ENCODE peak calls at places on chromosome 1, in six cellular contexts. N, O, P, U, R and B are unnamed samples.
A peak's percentile ranks its signal among the peaks of the same experiment; 100 is the strongest.

GRCh38 chr1:12123172-12123571 is 43.6 kb upstream of the TNFRSF1B start:
- DNase-seq in N (no peak), O (no peak), P (no peak), U (no peak), R (no peak), B (no peak)

GRCh38 chr1:180230791-180231505 is 884 bp downstream of the LHX4 start:
- DNase-seq in N (no peak), O (peak; percentile 52), P (no peak), U (no peak), R (no peak), B (no peak)

GRCh38 chr1:64187646-64188045 is 15.8 kb upstream of the UBE2U start:
- DNase-seq in N (no peak), O (no peak), P (no peak), U (no peak), R (no peak), B (no peak)

GRCh38 chr1:109655624-109656519 is at the start of gene GSTM4:
- DNase-seq in N (peak; percentile 95), O (peak; percentile 89), P (peak; percentile 47), U (peak; percentile 59), R (peak; percentile 44), B (peak; percentile 88)

GRCh38 chr1:56821462-56821797 is 2.2 kb upstream of the FYB2 start:
- DNase-seq in N (no peak), O (peak; percentile 24), P (no peak), U (peak; percentile 58), R (no peak), B (no peak)

GRCh38 chr1:155640367-155640766 is 30.3 kb downstream of the MSTO1 start:
- DNase-seq in N (no peak), O (no peak), P (no peak), U (no peak), R (no peak), B (no peak)

GRCh38 chr1:29706936-29707335 is 470.6 kb downstream of the PTPRU start:
- DNase-seq in N (peak; percentile 84), O (peak; percentile 96), P (no peak), U (no peak), R (peak; percentile 60), B (no peak)

GRCh38 chr1:23436520-23437354 is 12.2 kb upstream of the TCEA3 start:
- DNase-seq in N (peak; percentile 100), O (peak; percentile 62), P (no peak), U (no peak), R (peak; percentile 88), B (no peak)

GRCh38 chr1:46362158-46362557 is 21.6 kb downstream of the NSUN4 start:
- DNase-seq in N (no peak), O (no peak), P (no peak), U (no peak), R (no peak), B (no peak)

GRCh38 chr1:187566371-187566770 is 737.6 kb downstream of the PLA2G4A start:
- DNase-seq in N (no peak), O (no peak), P (no peak), U (no peak), R (no peak), B (no peak)

GRCh38 chr1:204331275-204331674 is 28.5 kb downstream of the PLEKHA6 start:
- DNase-seq in N (no peak), O (no peak), P (no peak), U (no peak), R (no peak), B (no peak)

GRCh38 chr1:192839164-192840066 is 30.6 kb downstream of the RGS2 start:
- DNase-seq in N (no peak), O (no peak), P (no peak), U (no peak), R (no peak), B (no peak)

GRCh38 chr1:40477680-40478057 is 579 bp downstream of the ZFP69 start:
- DNase-seq in N (peak; percentile 25), O (no peak), P (no peak), U (no peak), R (no peak), B (peak; percentile 1)

GRCh38 chr1:204917802-204918201 is 47.1 kb downstream of the NFASC start:
- DNase-seq in N (no peak), O (no peak), P (no peak), U (no peak), R (no peak), B (no peak)

GRCh38 chr1:185463011-185463410 is 146.0 kb upstream of the IVNS1ABP start:
- DNase-seq in N (no peak), O (no peak), P (no peak), U (no peak), R (no peak), B (no peak)

GRCh38 chr1:19606817-19607706 is 37.0 kb upstream of the NBL1 start:
- DNase-seq in N (no peak), O (no peak), P (no peak), U (no peak), R (no peak), B (no peak)

GRCh38 chr1:110040548-110040947 is 6.1 kb downstream of the STRIP1 start:
- DNase-seq in N (no peak), O (no peak), P (no peak), U (no peak), R (no peak), B (no peak)

GRCh38 chr1:164240081-164240480 is 318.9 kb upstream of the PBX1 start:
- DNase-seq in N (no peak), O (no peak), P (no peak), U (no peak), R (no peak), B (no peak)

GRCh38 chr1:25692560-25692959 is 76.0 kb downstream of the MAN1C1 start:
- DNase-seq in N (peak; percentile 75), O (peak; percentile 73), P (no peak), U (no peak), R (no peak), B (no peak)

GRCh38 chr1:212219679-212220463 is 65.3 kb upstream of the PPP2R5A start:
- DNase-seq in N (no peak), O (no peak), P (no peak), U (no peak), R (no peak), B (no peak)

GRCh38 chr1:177925006-177925405 is 44.9 kb downstream of the SEC16B start:
- DNase-seq in N (no peak), O (no peak), P (no peak), U (no peak), R (no peak), B (no peak)

GRCh38 chr1:23403038-23403336 is 21.6 kb downstream of the TCEA3 start:
- DNase-seq in N (peak; percentile 47), O (no peak), P (no peak), U (no peak), R (no peak), B (peak; percentile 41)

GRCh38 chr1:6208723-6209660 is 3.1 kb downstream of the RNF207 start:
- DNase-seq in N (peak; percentile 79), O (peak; percentile 93), P (no peak), U (no peak), R (no peak), B (peak; percentile 84)

GRCh38 chr1:60978421-60979357 is 103.7 kb upstream of the NFIA start:
- DNase-seq in N (peak; percentile 70), O (peak; percentile 32), P (peak; percentile 15), U (peak; percentile 26), R (no peak), B (no peak)

GRCh38 chr1:98072047-98072446 is 151.2 kb upstream of the DPYD start:
- DNase-seq in N (no peak), O (no peak), P (no peak), U (no peak), R (no peak), B (no peak)

GRCh38 chr1:20704390-20705301 is 13.2 kb downstream of the KIF17 start:
- DNase-seq in N (no peak), O (no peak), P (no peak), U (no peak), R (no peak), B (no peak)
- H3K27ac ChIP-seq in N (no peak overlapping the region), O (no peak overlapping the region), P (no peak overlapping the region), U (no peak overlapping the region), R (no peak overlapping the region), B (no peak overlapping the region)

GRCh38 chr1:231603598-231604275 is 22.9 kb upstream of the DISC1 start:
- DNase-seq in N (peak; percentile 53), O (peak; percentile 56), P (no peak), U (peak; percentile 69), R (no peak), B (no peak)
- TF ChIP-seq GABPA in N (no peak), O (no peak), P (no peak), U (no peak), R (no peak), B (no peak)

DNA sequence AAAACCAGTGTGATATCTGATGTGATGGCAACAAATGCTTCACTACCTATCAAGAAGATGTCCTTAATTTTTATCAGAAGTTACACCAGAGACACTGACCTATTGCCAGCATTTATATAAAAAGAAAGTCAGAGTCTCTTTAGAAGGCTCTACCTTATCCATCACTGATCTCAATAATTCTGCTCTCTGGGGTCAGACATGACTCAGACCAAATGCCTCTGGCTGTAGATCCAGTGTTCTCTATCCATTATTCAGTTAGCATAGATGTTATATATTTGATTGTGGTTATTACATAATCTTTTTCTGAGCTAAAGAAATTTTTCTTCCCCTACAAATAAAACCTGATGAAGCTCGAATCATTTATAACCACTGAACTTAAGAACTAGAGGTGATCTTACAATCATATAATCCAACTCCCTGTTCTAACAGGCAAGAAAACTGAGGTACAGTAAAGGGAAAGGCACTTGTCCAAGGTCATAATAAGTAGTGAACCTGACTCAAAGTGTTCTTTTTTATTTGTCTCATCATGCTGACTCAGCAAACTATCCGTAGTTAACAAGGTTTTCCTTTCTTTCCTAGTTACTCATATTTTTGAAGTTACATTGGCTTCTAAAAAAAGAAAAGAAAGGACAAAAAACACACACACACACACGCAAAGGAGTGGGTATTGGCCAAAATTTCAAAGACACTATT is 43.5 kb upstream of the ESRRG start:
- DNase-seq in N (no peak), O (peak; percentile 6), P (no peak), U (no peak), R (no peak), B (no peak)
- H3K27ac ChIP-seq in N (no peak overlapping the region), O (peak overlapping the region; percentile 6), P (no peak overlapping the region), U (no peak overlapping the region), R (no peak overlapping the region), B (no peak overlapping the region)

DNA sequence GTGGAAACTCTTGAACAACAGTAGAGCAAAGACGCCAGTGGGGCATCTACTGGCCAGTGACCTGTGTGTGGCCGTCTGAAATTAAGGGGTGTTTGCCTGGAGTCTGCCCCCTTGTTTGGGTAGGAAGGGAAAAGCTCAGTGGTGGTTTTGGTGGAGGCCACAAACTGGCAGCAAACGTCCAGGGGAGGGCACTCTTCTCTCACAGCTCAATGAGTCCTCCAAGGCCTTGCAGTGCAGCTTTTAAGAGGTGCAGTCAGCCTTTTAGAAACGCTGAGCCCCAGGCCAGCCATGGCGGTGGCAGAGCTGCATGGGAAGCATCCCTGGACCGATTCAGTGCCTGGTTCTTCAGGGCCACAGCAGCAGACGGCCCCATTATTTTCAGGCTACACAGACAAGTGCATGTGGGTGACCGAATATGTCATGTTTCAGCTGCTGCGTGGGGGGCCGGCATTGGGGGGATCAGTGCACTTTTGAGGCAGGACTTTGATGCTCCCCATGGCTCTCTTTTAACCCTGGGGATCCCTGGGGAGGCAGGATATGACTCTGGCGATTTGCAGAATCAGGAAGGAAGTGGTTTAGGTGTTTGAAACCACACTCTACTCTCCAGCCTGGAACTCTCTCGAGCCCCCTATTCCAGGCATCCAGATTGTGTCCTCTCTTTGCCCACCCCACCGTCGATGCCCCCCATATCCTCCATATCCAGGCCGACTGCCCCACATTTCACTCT is 414.0 kb downstream of the PRDM2 start:
- DNase-seq in N (peak; percentile 43), O (peak; percentile 51), P (no peak), U (no peak), R (peak; percentile 59), B (peak; percentile 3)
- TF ChIP-seq GABPA in N (no peak), O (no peak), P (no peak), U (no peak), R (no peak), B (no peak)